ENCODE peak calls at places on chromosomes 2 and 18, in five cellular contexts. Z is endothelial cell of umbilical vein; K is CD8-positive, alpha-beta T cell; L is effector memory CD4-positive, alpha-beta T cell; W is upper lobe of right lung. G is an unnamed sample. For H3K9me3, the result is how much of the 10 kb centered on the place peaks cover.

GRCh38 chr2:21042958-21043743 is 722 bp downstream of the APOB start:
- DNase-seq in Z (peak), K (peak), L (no peak), W (peak), G (no peak)

GRCh38 chr18:35174093-35174731 is 66.6 kb upstream of the ZNF397 start:
- DNase-seq in Z (no peak), K (no peak), L (no peak), W (no peak), G (no peak)

GRCh38 chr2:140698736-140699135 is 1432.1 kb downstream of the LRP1B start:
- DNase-seq in Z (no peak), K (no peak), L (no peak), W (no peak), G (no peak)

GRCh38 chr18:33749831-33750230 is 171.8 kb downstream of the ASXL3 start:
- DNase-seq in Z (no peak), K (no peak), L (no peak), W (no peak), G (no peak)

GRCh38 chr2:29072251-29072650 is 2.1 kb downstream of the PCARE start:
- DNase-seq in Z (no peak), K (no peak), L (no peak), W (no peak), G (no peak)

GRCh38 chr2:42523341-42523740 is 29.6 kb upstream of the KCNG3 start:
- DNase-seq in Z (no peak), K (no peak), L (no peak), W (no peak), G (no peak)

GRCh38 chr18:74682141-74682997 is 84.7 kb downstream of the ZNF407 start:
- DNase-seq in Z (no peak), K (no peak), L (no peak), W (no peak), G (no peak)

GRCh38 chr2:113807634-113808196 is 51.3 kb upstream of the SLC35F5 start:
- DNase-seq in Z (no peak), K (no peak), L (no peak), W (no peak), G (no peak)

GRCh38 chr18:11310476-11311086 is 161.2 kb upstream of the PIEZO2 start:
- DNase-seq in Z (peak), K (no peak), L (no peak), W (no peak), G (no peak)

DNA sequence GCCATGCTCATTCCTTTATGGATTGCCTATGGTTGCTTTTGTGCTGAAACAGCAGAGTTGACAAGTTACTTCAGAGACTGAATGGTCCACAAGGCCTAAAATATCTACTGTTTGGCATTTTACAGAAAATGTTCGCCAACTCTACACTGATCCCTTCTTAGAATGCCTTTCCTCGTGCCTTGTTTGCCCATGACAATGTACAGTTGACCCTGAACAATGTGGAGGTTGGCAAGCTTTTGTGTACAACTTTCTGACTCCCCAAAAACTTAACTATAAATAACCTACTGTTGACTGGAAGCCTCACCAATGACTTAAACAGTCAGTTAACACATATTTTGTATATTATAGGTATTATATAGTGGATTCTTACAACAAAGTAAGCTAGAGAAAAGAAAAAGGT is 361.4 kb downstream of the EPHA4 start:
- DNase-seq in Z (no peak), K (no peak), L (no peak), W (no peak), G (no peak)
- H3K4me3 ChIP-seq in Z (no peak), K (no peak), L (no peak), W (no peak), G (no peak)

DNA sequence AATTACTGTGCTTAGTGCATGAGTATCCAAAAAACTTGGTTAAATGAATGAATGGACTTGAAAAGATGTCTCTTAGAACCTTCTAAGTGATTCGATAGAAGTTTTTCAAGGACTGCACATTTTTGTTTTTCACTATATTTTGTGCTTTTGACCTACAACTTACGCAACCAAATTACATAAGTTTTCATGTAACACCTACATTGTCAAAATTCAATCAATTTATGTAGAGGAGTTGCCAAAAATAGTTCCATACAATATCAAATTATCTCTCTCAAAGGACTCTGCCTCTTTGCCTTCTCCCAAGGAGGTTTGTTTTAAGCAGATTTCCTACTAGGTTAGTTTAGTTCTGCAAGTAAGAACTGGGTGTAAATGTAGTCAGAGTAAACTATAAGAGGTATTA is 10.3 kb downstream of the MARCHF7 start:
- DNase-seq in Z (no peak), K (no peak), L (no peak), W (no peak), G (no peak)
- H3K9me3 ChIP-seq in Z (under half), K (under half), L (under half), W (under half), G (under half)

DNA sequence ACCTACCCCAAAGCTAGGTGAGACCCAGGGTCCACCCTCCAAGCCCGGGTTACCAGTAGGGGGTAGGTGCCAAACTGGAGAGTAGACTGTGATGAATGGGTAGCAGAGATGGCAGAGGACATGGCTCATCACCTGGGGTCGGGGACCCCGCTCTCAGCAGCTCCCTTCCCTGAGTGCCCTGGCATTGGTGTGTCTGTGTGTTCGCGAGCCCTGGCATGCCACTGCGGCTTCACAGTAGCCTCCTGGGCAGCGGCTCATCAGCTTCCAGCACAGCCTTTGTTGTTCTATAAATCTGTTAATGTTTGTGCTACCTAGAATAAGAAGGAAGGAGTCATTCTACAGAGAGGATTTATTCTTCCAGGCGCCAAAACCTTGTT is 62.6 kb upstream of the ALPP start:
- DNase-seq in Z (no peak), K (no peak), L (no peak), W (no peak), G (no peak)
- H3K27ac ChIP-seq in Z (peak), K (peak), L (peak), W (peak), G (peak)

DNA sequence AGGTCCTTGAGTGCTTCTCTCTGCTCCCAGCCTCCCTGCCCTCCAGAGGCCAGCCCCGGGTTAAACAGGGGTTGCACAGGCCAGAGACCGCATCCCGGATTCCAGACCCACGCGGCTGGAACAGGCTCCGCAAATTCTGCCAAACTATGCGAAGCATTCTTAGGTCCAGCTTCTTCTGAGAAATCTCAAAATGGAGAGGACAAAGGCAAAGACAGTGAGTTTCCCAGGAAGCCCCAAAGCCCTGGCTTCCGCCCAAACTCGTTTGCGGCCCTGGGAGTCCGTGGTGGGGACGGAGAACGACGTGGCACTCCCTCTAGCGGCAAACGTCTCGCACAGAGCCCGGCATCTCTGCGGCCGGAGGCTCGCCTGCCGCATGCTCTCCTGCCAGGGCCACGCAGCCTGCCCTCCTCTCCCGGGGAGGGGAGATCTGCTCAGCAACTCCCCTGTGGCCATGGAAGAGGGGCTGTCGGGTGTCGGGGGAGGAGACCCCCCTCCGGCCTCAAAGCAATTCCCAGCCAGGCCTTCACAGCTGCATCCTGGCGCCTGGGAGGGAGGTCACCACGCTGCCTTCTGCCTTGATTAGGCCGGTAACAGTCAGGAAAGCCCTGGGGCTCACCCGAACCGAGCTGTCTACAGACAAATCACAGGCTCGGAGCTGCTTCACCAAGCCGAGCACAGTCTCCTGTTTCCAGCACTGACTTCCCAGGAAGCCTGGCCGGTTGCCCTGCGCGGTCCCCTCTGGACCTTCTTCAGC is 33.4 kb upstream of the KLHL29 start:
- DNase-seq in Z (peak), K (no peak), L (no peak), W (peak), G (no peak)
- H3K4me3 ChIP-seq in Z (no peak), K (no peak), L (no peak), W (no peak), G (no peak)

GRCh38 chr2:56806924-56807323 is 623.1 kb downstream of the CCDC85A start:
- DNase-seq in Z (no peak), K (no peak), L (no peak), W (no peak), G (no peak)
- H3K9me3 ChIP-seq in Z (under half), K (under half), L (under half), W (under half), G (under half)